ENCODE peak calls at places on chromosomes 5 and 9, in nine cellular contexts. One of them, this sample, is unnamed.
A peak's percentile ranks its signal among the peaks of the same experiment; 100 is the strongest.

GRCh38 chr5:125370486-125370885 is 624.0 kb upstream of the ZNF608 start:
- DNase-seq in GM23338: no peak
- DNase-seq in PC-9: no peak
- DNase-seq in OCI-LY7: no peak
- DNase-seq in HCT116: no peak
- DNase-seq in SK-N-SH: no peak
- DNase-seq in hepatocyte: no peak
- DNase-seq in PC-3: no peak
- DNase-seq in MM.1S: no peak
- DNase-seq in this sample: no peak

GRCh38 chr9:74952281-74953151 is at the start of gene C9orf40:
- DNase-seq in GM23338: peak; percentile 91
- DNase-seq in PC-9: peak; percentile 66
- DNase-seq in OCI-LY7: peak; percentile 96
- DNase-seq in HCT116: peak; percentile 81
- DNase-seq in SK-N-SH: peak; percentile 92
- DNase-seq in hepatocyte: peak; percentile 96
- DNase-seq in PC-3: peak; percentile 73
- DNase-seq in MM.1S: peak; percentile 94
- DNase-seq in this sample: peak; percentile 93

GRCh38 chr5:109830955-109831502 is 141.3 kb downstream of the MAN2A1 start:
- DNase-seq in GM23338: no peak
- DNase-seq in PC-9: no peak
- DNase-seq in OCI-LY7: no peak
- DNase-seq in HCT116: no peak
- DNase-seq in SK-N-SH: no peak
- DNase-seq in hepatocyte: no peak
- DNase-seq in PC-3: peak; percentile 87
- DNase-seq in MM.1S: no peak
- DNase-seq in this sample: no peak

GRCh38 chr5:125295405-125295872 is 549.0 kb upstream of the ZNF608 start:
- DNase-seq in GM23338: no peak
- DNase-seq in PC-9: no peak
- DNase-seq in OCI-LY7: no peak
- DNase-seq in HCT116: no peak
- DNase-seq in SK-N-SH: no peak
- DNase-seq in hepatocyte: no peak
- DNase-seq in PC-3: peak; percentile 85
- DNase-seq in MM.1S: peak; percentile 15
- DNase-seq in this sample: peak; percentile 38

GRCh38 chr9:133252301-133252776 is 22.7 kb downstream of the ABO start:
- DNase-seq in GM23338: no peak
- DNase-seq in PC-9: peak; percentile 81
- DNase-seq in OCI-LY7: no peak
- DNase-seq in HCT116: peak; percentile 27
- DNase-seq in SK-N-SH: peak; percentile 19
- DNase-seq in hepatocyte: peak; percentile 53
- DNase-seq in PC-3: peak; percentile 59
- DNase-seq in MM.1S: no peak
- DNase-seq in this sample: no peak

GRCh38 chr5:52693279-52693678 is 94.4 kb upstream of the ITGA1 start:
- DNase-seq in GM23338: peak; percentile 57
- DNase-seq in PC-9: no peak
- DNase-seq in OCI-LY7: peak; percentile 0
- DNase-seq in HCT116: no peak
- DNase-seq in SK-N-SH: peak; percentile 12
- DNase-seq in hepatocyte: peak; percentile 35
- DNase-seq in PC-3: peak; percentile 49
- DNase-seq in MM.1S: no peak
- DNase-seq in this sample: peak; percentile 64

GRCh38 chr9:38018230-38018963 is 50.6 kb downstream of the SHB start:
- DNase-seq in GM23338: no peak
- DNase-seq in PC-9: no peak
- DNase-seq in OCI-LY7: no peak
- DNase-seq in HCT116: no peak
- DNase-seq in SK-N-SH: peak; percentile 73
- DNase-seq in hepatocyte: no peak
- DNase-seq in PC-3: no peak
- DNase-seq in MM.1S: no peak
- DNase-seq in this sample: peak; percentile 32

GRCh38 chr5:84381501-84382362 is 2.9 kb downstream of the EDIL3 start:
- DNase-seq in GM23338: no peak
- DNase-seq in PC-9: no peak
- DNase-seq in OCI-LY7: no peak
- DNase-seq in HCT116: no peak
- DNase-seq in SK-N-SH: no peak
- DNase-seq in hepatocyte: peak; percentile 11
- DNase-seq in PC-3: no peak
- DNase-seq in MM.1S: no peak
- DNase-seq in this sample: peak; percentile 3

GRCh38 chr5:15598294-15598902 is 98.4 kb downstream of the FBXL7 start:
- DNase-seq in GM23338: peak; percentile 82
- DNase-seq in PC-9: no peak
- DNase-seq in OCI-LY7: peak; percentile 33
- DNase-seq in HCT116: no peak
- DNase-seq in SK-N-SH: no peak
- DNase-seq in hepatocyte: peak; percentile 26
- DNase-seq in PC-3: peak; percentile 23
- DNase-seq in MM.1S: peak; percentile 35
- DNase-seq in this sample: peak; percentile 20

GRCh38 chr9:113326230-113326629 is 13.8 kb downstream of the WDR31 start:
- DNase-seq in GM23338: no peak
- DNase-seq in PC-9: no peak
- DNase-seq in OCI-LY7: no peak
- DNase-seq in HCT116: no peak
- DNase-seq in SK-N-SH: no peak
- DNase-seq in hepatocyte: no peak
- DNase-seq in PC-3: no peak
- DNase-seq in MM.1S: no peak
- DNase-seq in this sample: no peak

GRCh38 chr5:143155445-143155844 is 248.0 kb downstream of the NR3C1 start:
- DNase-seq in GM23338: no peak
- DNase-seq in PC-9: no peak
- DNase-seq in OCI-LY7: no peak
- DNase-seq in HCT116: no peak
- DNase-seq in SK-N-SH: no peak
- DNase-seq in hepatocyte: no peak
- DNase-seq in PC-3: no peak
- DNase-seq in MM.1S: no peak
- DNase-seq in this sample: peak; percentile 56

GRCh38 chr5:150640311-150641005 is at the start of gene SYNPO:
- DNase-seq in GM23338: no peak
- DNase-seq in PC-9: peak; percentile 87
- DNase-seq in OCI-LY7: no peak
- DNase-seq in HCT116: no peak
- DNase-seq in SK-N-SH: peak; percentile 63
- DNase-seq in hepatocyte: peak; percentile 87
- DNase-seq in PC-3: peak; percentile 94
- DNase-seq in MM.1S: no peak
- DNase-seq in this sample: peak; percentile 99

GRCh38 chr5:171477101-171477500 is 57.7 kb downstream of the FGF18 start:
- DNase-seq in GM23338: no peak
- DNase-seq in PC-9: no peak
- DNase-seq in OCI-LY7: no peak
- DNase-seq in HCT116: no peak
- DNase-seq in SK-N-SH: no peak
- DNase-seq in hepatocyte: no peak
- DNase-seq in PC-3: no peak
- DNase-seq in MM.1S: no peak
- DNase-seq in this sample: no peak

GRCh38 chr9:18478517-18479361 is 4.8 kb downstream of the ADAMTSL1 start:
- DNase-seq in GM23338: no peak
- DNase-seq in PC-9: no peak
- DNase-seq in OCI-LY7: no peak
- DNase-seq in HCT116: no peak
- DNase-seq in SK-N-SH: no peak
- DNase-seq in hepatocyte: no peak
- DNase-seq in PC-3: peak; percentile 90
- DNase-seq in MM.1S: no peak
- DNase-seq in this sample: peak; percentile 93

GRCh38 chr9:70791936-70792335 is 329.5 kb downstream of the TRPM3 start:
- DNase-seq in GM23338: no peak
- DNase-seq in PC-9: no peak
- DNase-seq in OCI-LY7: no peak
- DNase-seq in HCT116: no peak
- DNase-seq in SK-N-SH: no peak
- DNase-seq in hepatocyte: no peak
- DNase-seq in PC-3: no peak
- DNase-seq in MM.1S: no peak
- DNase-seq in this sample: no peak

GRCh38 chr5:168802337-168802736 is 223.2 kb upstream of the PANK3 start:
- DNase-seq in GM23338: no peak
- DNase-seq in PC-9: no peak
- DNase-seq in OCI-LY7: no peak
- DNase-seq in HCT116: no peak
- DNase-seq in SK-N-SH: no peak
- DNase-seq in hepatocyte: no peak
- DNase-seq in PC-3: no peak
- DNase-seq in MM.1S: peak; percentile 70
- DNase-seq in this sample: no peak

GRCh38 chr5:61409568-61409967 is 77.5 kb downstream of the ZSWIM6 start:
- DNase-seq in GM23338: no peak
- DNase-seq in PC-9: peak; percentile 94
- DNase-seq in OCI-LY7: no peak
- DNase-seq in HCT116: peak; percentile 79
- DNase-seq in SK-N-SH: peak; percentile 19
- DNase-seq in hepatocyte: peak; percentile 63
- DNase-seq in PC-3: peak; percentile 87
- DNase-seq in MM.1S: no peak
- DNase-seq in this sample: peak; percentile 91

GRCh38 chr5:140925806-140926205 is 293 bp upstream of the PCDHAC1 start:
- DNase-seq in GM23338: peak; percentile 54
- DNase-seq in PC-9: no peak
- DNase-seq in OCI-LY7: no peak
- DNase-seq in HCT116: no peak
- DNase-seq in SK-N-SH: no peak
- DNase-seq in hepatocyte: no peak
- DNase-seq in PC-3: peak; percentile 3
- DNase-seq in MM.1S: no peak
- DNase-seq in this sample: no peak

DNA sequence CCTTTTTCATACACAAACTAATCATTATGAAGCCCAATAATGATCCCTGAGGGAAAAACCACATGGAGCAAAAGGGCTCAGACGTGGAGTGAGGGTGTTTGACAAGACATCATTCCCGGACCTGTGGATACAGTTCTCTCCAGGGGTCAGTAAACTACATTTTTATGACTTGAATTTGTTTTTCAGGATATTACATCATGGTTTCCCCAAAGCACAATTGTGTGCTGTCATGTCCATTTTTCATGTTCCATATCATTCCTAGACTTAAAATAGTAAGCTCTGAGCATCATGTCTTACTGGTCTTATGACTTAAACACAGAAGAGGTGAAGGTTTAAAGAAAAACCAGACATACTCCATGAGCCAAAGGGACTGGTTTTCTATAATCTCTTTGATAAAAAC is 234.4 kb downstream of the PCSK1 start:
- DNase-seq in GM23338: no peak
- DNase-seq in PC-9: no peak
- DNase-seq in OCI-LY7: no peak
- DNase-seq in HCT116: no peak
- DNase-seq in SK-N-SH: no peak
- DNase-seq in hepatocyte: no peak
- DNase-seq in PC-3: no peak
- DNase-seq in MM.1S: no peak
- DNase-seq in this sample: no peak
- H3K4me1 ChIP-seq in GM23338: no peaks in the 10 kb centered on the region
- H3K4me1 ChIP-seq in PC-9: no peaks in the 10 kb centered on the region
- H3K4me1 ChIP-seq in OCI-LY7: no peaks in the 10 kb centered on the region
- H3K4me1 ChIP-seq in HCT116: no peaks in the 10 kb centered on the region
- H3K4me1 ChIP-seq in SK-N-SH: no peaks in the 10 kb centered on the region
- H3K4me1 ChIP-seq in hepatocyte: peaks cover 10% of the 10 kb centered on the region
- H3K4me1 ChIP-seq in PC-3: peaks cover 6% of the 10 kb centered on the region
- H3K4me1 ChIP-seq in MM.1S: no peaks in the 10 kb centered on the region
- H3K4me1 ChIP-seq in this sample: peaks cover 30% of the 10 kb centered on the region

GRCh38 chr9:32401471-32401870 is 17.0 kb downstream of the ACO1 start:
- DNase-seq in GM23338: no peak
- DNase-seq in PC-9: no peak
- DNase-seq in OCI-LY7: no peak
- DNase-seq in HCT116: no peak
- DNase-seq in SK-N-SH: no peak
- DNase-seq in hepatocyte: no peak
- DNase-seq in PC-3: no peak
- DNase-seq in MM.1S: no peak
- DNase-seq in this sample: no peak
- H3K9me2 ChIP-seq in GM23338: no peaks in the 10 kb centered on the region
- H3K9me2 ChIP-seq in PC-9: no peaks in the 10 kb centered on the region
- H3K9me2 ChIP-seq in OCI-LY7: no peaks in the 10 kb centered on the region
- H3K9me2 ChIP-seq in HCT116: no peaks in the 10 kb centered on the region
- H3K9me2 ChIP-seq in SK-N-SH: no peaks in the 10 kb centered on the region
- H3K9me2 ChIP-seq in hepatocyte: no peaks in the 10 kb centered on the region
- H3K9me2 ChIP-seq in PC-3: no peaks in the 10 kb centered on the region
- H3K9me2 ChIP-seq in MM.1S: no peaks in the 10 kb centered on the region
- H3K9me2 ChIP-seq in this sample: no peaks in the 10 kb centered on the region

GRCh38 chr5:87754009-87754757 is 341.5 kb upstream of the CCNH start:
- DNase-seq in GM23338: peak; percentile 31
- DNase-seq in PC-9: no peak
- DNase-seq in OCI-LY7: no peak
- DNase-seq in HCT116: no peak
- DNase-seq in SK-N-SH: no peak
- DNase-seq in hepatocyte: no peak
- DNase-seq in PC-3: no peak
- DNase-seq in MM.1S: no peak
- DNase-seq in this sample: no peak
- H3K4me1 ChIP-seq in GM23338: peaks cover 34% of the 10 kb centered on the region
- H3K4me1 ChIP-seq in PC-9: no peaks in the 10 kb centered on the region
- H3K4me1 ChIP-seq in OCI-LY7: no peaks in the 10 kb centered on the region
- H3K4me1 ChIP-seq in HCT116: no peaks in the 10 kb centered on the region
- H3K4me1 ChIP-seq in SK-N-SH: no peaks in the 10 kb centered on the region
- H3K4me1 ChIP-seq in hepatocyte: no peaks in the 10 kb centered on the region
- H3K4me1 ChIP-seq in PC-3: peaks cover 30% of the 10 kb centered on the region
- H3K4me1 ChIP-seq in MM.1S: no peaks in the 10 kb centered on the region
- H3K4me1 ChIP-seq in this sample: peaks cover 6% of the 10 kb centered on the region

DNA sequence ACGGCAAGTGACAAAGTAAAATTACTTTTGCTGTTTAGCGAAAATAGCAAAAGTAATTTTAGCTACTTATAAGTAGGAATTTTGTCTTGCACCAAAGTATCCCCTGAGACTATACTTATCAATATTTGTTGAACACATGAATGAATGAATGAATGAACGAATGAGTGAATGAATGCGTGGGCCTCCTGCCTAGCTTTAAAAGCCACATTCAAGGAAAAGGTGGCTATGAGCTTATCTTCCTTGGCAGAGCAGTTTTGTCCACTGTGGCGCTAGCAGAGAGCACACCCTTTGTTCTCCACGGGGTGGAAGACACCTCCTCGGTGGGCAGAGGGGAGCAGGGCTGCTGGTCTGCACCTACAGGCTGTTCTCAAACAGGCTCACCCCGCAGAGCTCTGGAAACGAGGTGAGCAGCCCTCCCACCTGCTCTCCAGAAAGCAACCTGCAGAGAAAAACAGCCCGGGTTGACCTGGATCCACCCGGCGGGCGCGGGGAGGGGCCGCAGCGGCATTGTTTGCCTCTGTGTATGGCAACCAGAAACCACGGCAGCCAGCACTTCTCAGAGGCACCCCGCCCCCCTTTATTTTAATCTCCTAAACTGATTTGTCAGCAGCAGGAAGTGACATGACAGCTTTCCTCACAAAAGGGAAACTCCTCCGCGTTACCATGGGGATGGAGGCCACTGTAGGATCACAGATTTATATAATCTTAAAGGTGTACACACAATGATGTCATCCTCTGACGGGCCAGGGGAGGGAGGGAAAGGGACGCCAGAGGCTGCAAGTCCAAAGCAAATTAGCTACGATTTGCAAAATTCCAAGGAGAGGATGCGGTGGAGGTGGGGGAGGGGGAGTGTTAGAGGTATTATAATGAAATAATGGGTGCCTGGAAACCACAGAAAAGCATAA is 5.9 kb downstream of the DUSP1 start:
- DNase-seq in GM23338: peak; percentile 99
- DNase-seq in PC-9: peak; percentile 99
- DNase-seq in OCI-LY7: peak; percentile 94
- DNase-seq in HCT116: peak; percentile 98
- DNase-seq in SK-N-SH: peak; percentile 93
- DNase-seq in hepatocyte: peak; percentile 99
- DNase-seq in PC-3: peak; percentile 99
- DNase-seq in MM.1S: peak; percentile 99
- DNase-seq in this sample: peak; percentile 100
- H3K9me2 ChIP-seq in GM23338: no peaks in the 10 kb centered on the region
- H3K9me2 ChIP-seq in PC-9: no peaks in the 10 kb centered on the region
- H3K9me2 ChIP-seq in OCI-LY7: no peaks in the 10 kb centered on the region
- H3K9me2 ChIP-seq in HCT116: no peaks in the 10 kb centered on the region
- H3K9me2 ChIP-seq in SK-N-SH: no peaks in the 10 kb centered on the region
- H3K9me2 ChIP-seq in hepatocyte: no peaks in the 10 kb centered on the region
- H3K9me2 ChIP-seq in PC-3: no peaks in the 10 kb centered on the region
- H3K9me2 ChIP-seq in MM.1S: no peaks in the 10 kb centered on the region
- H3K9me2 ChIP-seq in this sample: no peaks in the 10 kb centered on the region